ENCODE peak calls at places on chromosomes 4 and X, in five cellular contexts. C is activated naive CD4-positive, alpha-beta T cell treated with anti-CD3 and anti-CD28 coated beads for 36 hours; L is GDM1; F is NT2/D1; R is Caki2. D is an unnamed sample.

GRCh38 chr4:78424456-78424855 is 127.1 kb upstream of the ANXA3 start:
- DNase-seq in R (peak), C (no peak), F (no peak), L (no peak), D (peak)

GRCh38 chrX:109384569-109385174 is 97.2 kb downstream of the GUCY2F start:
- DNase-seq in F (peak), R (no peak), C (no peak), L (no peak), D (peak)

GRCh38 chr4:25313194-25313895 is 771 bp downstream of the ZCCHC4 start:
- DNase-seq in F (no peak), L (no peak), R (no peak), C (peak), D (peak)

GRCh38 chr4:6869944-6870343 is 39.7 kb upstream of the TBC1D14 start:
- DNase-seq in R (no peak), L (no peak), F (no peak), C (no peak), D (no peak)

GRCh38 chrX:111182938-111183337 is 86.9 kb downstream of the PAK3 start:
- DNase-seq in R (no peak), L (no peak), F (no peak), C (no peak), D (no peak)

GRCh38 chr4:25863347-25863784 is 578 bp upstream of the SEL1L3 start:
- DNase-seq in R (no peak), F (no peak), L (no peak), C (peak), D (no peak)

GRCh38 chrX:82748901-82749505 is 759.1 kb upstream of the POU3F4 start:
- DNase-seq in R (peak), C (no peak), F (no peak), L (no peak), D (no peak)

GRCh38 chrX:32591589-32591988 is 619.8 kb downstream of the DMD start:
- DNase-seq in C (no peak), R (no peak), F (no peak), L (no peak), D (no peak)

GRCh38 chr4:40311811-40312346 is 23.3 kb upstream of the CHRNA9 start:
- DNase-seq in R (peak), F (no peak), L (no peak), C (peak), D (no peak)

GRCh38 chr4:158016511-158016910 is 156.3 kb downstream of the GASK1B start:
- DNase-seq in R (peak), F (no peak), L (no peak), C (no peak), D (peak)

D was measured in kidney glomerular epithelial cell.